ENCODE peak calls at places on chromosomes 5 and 9, in seven cellular contexts. One of them, this sample, is unnamed.

GRCh38 chr5:89537800-89538199 is 654.8 kb upstream of the MEF2C start:
- DNase-seq in mesendoderm: no peak
- DNase-seq in aorta: no peak
- DNase-seq in naive thymus-derived CD4-positive, alpha-beta T cell: no peak
- DNase-seq in sigmoid colon: no peak
- DNase-seq in lower lobe of right lung: no peak
- DNase-seq in tibial nerve: no peak
- DNase-seq in this sample: no peak

GRCh38 chr9:137163101-137163661 is 6.7 kb downstream of the LRRC26 start:
- DNase-seq in mesendoderm: peak; percentile 50
- DNase-seq in aorta: no peak
- DNase-seq in naive thymus-derived CD4-positive, alpha-beta T cell: no peak
- DNase-seq in sigmoid colon: no peak
- DNase-seq in lower lobe of right lung: no peak
- DNase-seq in tibial nerve: no peak
- DNase-seq in this sample: no peak

GRCh38 chr9:127182901-127183746 is 60.7 kb upstream of the ANGPTL2 start:
- DNase-seq in mesendoderm: peak; percentile 17
- DNase-seq in aorta: peak; percentile 75
- DNase-seq in naive thymus-derived CD4-positive, alpha-beta T cell: no peak
- DNase-seq in sigmoid colon: peak; percentile 57
- DNase-seq in lower lobe of right lung: no peak
- DNase-seq in tibial nerve: no peak
- DNase-seq in this sample: no peak

GRCh38 chr9:114177423-114178064 is 22.2 kb downstream of the COL27A1 start:
- DNase-seq in mesendoderm: no peak
- DNase-seq in aorta: peak; percentile 11
- DNase-seq in naive thymus-derived CD4-positive, alpha-beta T cell: no peak
- DNase-seq in sigmoid colon: no peak
- DNase-seq in lower lobe of right lung: no peak
- DNase-seq in tibial nerve: no peak
- DNase-seq in this sample: no peak

GRCh38 chr5:94469889-94470288 is 148.5 kb downstream of the KIAA0825 start:
- DNase-seq in mesendoderm: no peak
- DNase-seq in aorta: no peak
- DNase-seq in naive thymus-derived CD4-positive, alpha-beta T cell: no peak
- DNase-seq in sigmoid colon: no peak
- DNase-seq in lower lobe of right lung: no peak
- DNase-seq in tibial nerve: no peak
- DNase-seq in this sample: no peak

GRCh38 chr9:79195904-79196303 is 375.9 kb upstream of the TLE4 start:
- DNase-seq in mesendoderm: no peak
- DNase-seq in aorta: no peak
- DNase-seq in naive thymus-derived CD4-positive, alpha-beta T cell: no peak
- DNase-seq in sigmoid colon: no peak
- DNase-seq in lower lobe of right lung: no peak
- DNase-seq in tibial nerve: no peak
- DNase-seq in this sample: no peak

GRCh38 chr9:1294641-1295040 is 244.5 kb downstream of the DMRT2 start:
- DNase-seq in mesendoderm: no peak
- DNase-seq in aorta: no peak
- DNase-seq in naive thymus-derived CD4-positive, alpha-beta T cell: no peak
- DNase-seq in sigmoid colon: no peak
- DNase-seq in lower lobe of right lung: no peak
- DNase-seq in tibial nerve: no peak
- DNase-seq in this sample: no peak

GRCh38 chr5:129509363-129509762 is 49.3 kb downstream of the ADAMTS19 start:
- DNase-seq in mesendoderm: no peak
- DNase-seq in aorta: no peak
- DNase-seq in naive thymus-derived CD4-positive, alpha-beta T cell: no peak
- DNase-seq in sigmoid colon: no peak
- DNase-seq in lower lobe of right lung: no peak
- DNase-seq in tibial nerve: no peak
- DNase-seq in this sample: no peak

GRCh38 chr5:55671975-55672374 is 40.1 kb downstream of the SLC38A9 start:
- DNase-seq in mesendoderm: no peak
- DNase-seq in aorta: no peak
- DNase-seq in naive thymus-derived CD4-positive, alpha-beta T cell: no peak
- DNase-seq in sigmoid colon: no peak
- DNase-seq in lower lobe of right lung: no peak
- DNase-seq in tibial nerve: no peak
- DNase-seq in this sample: no peak

GRCh38 chr5:55672477-55672911 is 39.6 kb downstream of the SLC38A9 start:
- DNase-seq in mesendoderm: no peak
- DNase-seq in aorta: no peak
- DNase-seq in naive thymus-derived CD4-positive, alpha-beta T cell: no peak
- DNase-seq in sigmoid colon: no peak
- DNase-seq in lower lobe of right lung: no peak
- DNase-seq in tibial nerve: no peak
- DNase-seq in this sample: no peak

GRCh38 chr5:55679556-55679955 is 32.6 kb downstream of the SLC38A9 start:
- DNase-seq in mesendoderm: no peak
- DNase-seq in aorta: no peak
- DNase-seq in naive thymus-derived CD4-positive, alpha-beta T cell: no peak
- DNase-seq in sigmoid colon: no peak
- DNase-seq in lower lobe of right lung: no peak
- DNase-seq in tibial nerve: no peak
- DNase-seq in this sample: no peak

GRCh38 chr5:55674340-55674739 is 37.8 kb downstream of the SLC38A9 start:
- DNase-seq in mesendoderm: no peak
- DNase-seq in aorta: no peak
- DNase-seq in naive thymus-derived CD4-positive, alpha-beta T cell: no peak
- DNase-seq in sigmoid colon: no peak
- DNase-seq in lower lobe of right lung: no peak
- DNase-seq in tibial nerve: no peak
- DNase-seq in this sample: no peak

GRCh38 chr5:55675119-55675518 is 37.0 kb downstream of the SLC38A9 start:
- DNase-seq in mesendoderm: no peak
- DNase-seq in aorta: no peak
- DNase-seq in naive thymus-derived CD4-positive, alpha-beta T cell: no peak
- DNase-seq in sigmoid colon: no peak
- DNase-seq in lower lobe of right lung: no peak
- DNase-seq in tibial nerve: no peak
- DNase-seq in this sample: no peak
- H3K27ac ChIP-seq in mesendoderm: no peak overlapping the region
- H3K27ac ChIP-seq in aorta: no peak overlapping the region
- H3K27ac ChIP-seq in naive thymus-derived CD4-positive, alpha-beta T cell: no peak overlapping the region
- H3K27ac ChIP-seq in sigmoid colon: peak overlapping the region; percentile 61
- H3K27ac ChIP-seq in lower lobe of right lung: peak overlapping the region; percentile 4
- H3K27ac ChIP-seq in tibial nerve: no peak overlapping the region
- H3K27ac ChIP-seq in this sample: peak overlapping the region; percentile 7

GRCh38 chr5:40447438-40447837 is 232.3 kb upstream of the PTGER4 start:
- DNase-seq in mesendoderm: no peak
- DNase-seq in aorta: no peak
- DNase-seq in naive thymus-derived CD4-positive, alpha-beta T cell: no peak
- DNase-seq in sigmoid colon: no peak
- DNase-seq in lower lobe of right lung: no peak
- DNase-seq in tibial nerve: no peak
- DNase-seq in this sample: no peak
- H3K27ac ChIP-seq in mesendoderm: no peak overlapping the region
- H3K27ac ChIP-seq in aorta: no peak overlapping the region
- H3K27ac ChIP-seq in naive thymus-derived CD4-positive, alpha-beta T cell: no peak overlapping the region
- H3K27ac ChIP-seq in sigmoid colon: no peak overlapping the region
- H3K27ac ChIP-seq in lower lobe of right lung: no peak overlapping the region
- H3K27ac ChIP-seq in tibial nerve: no peak overlapping the region
- H3K27ac ChIP-seq in this sample: no peak overlapping the region

GRCh38 chr5:155193018-155193417 is 179.5 kb downstream of the KIF4B start:
- DNase-seq in mesendoderm: peak; percentile 51
- DNase-seq in aorta: no peak
- DNase-seq in naive thymus-derived CD4-positive, alpha-beta T cell: no peak
- DNase-seq in sigmoid colon: no peak
- DNase-seq in lower lobe of right lung: no peak
- DNase-seq in tibial nerve: no peak
- DNase-seq in this sample: no peak
- H3K27ac ChIP-seq in mesendoderm: no peak overlapping the region
- H3K27ac ChIP-seq in aorta: no peak overlapping the region
- H3K27ac ChIP-seq in naive thymus-derived CD4-positive, alpha-beta T cell: no peak overlapping the region
- H3K27ac ChIP-seq in sigmoid colon: no peak overlapping the region
- H3K27ac ChIP-seq in lower lobe of right lung: no peak overlapping the region
- H3K27ac ChIP-seq in tibial nerve: no peak overlapping the region
- H3K27ac ChIP-seq in this sample: no peak overlapping the region

GRCh38 chr5:135308752-135309151 is 90.3 kb downstream of the MACROH2A1 start:
- DNase-seq in mesendoderm: no peak
- DNase-seq in aorta: no peak
- DNase-seq in naive thymus-derived CD4-positive, alpha-beta T cell: no peak
- DNase-seq in sigmoid colon: no peak
- DNase-seq in lower lobe of right lung: no peak
- DNase-seq in tibial nerve: no peak
- DNase-seq in this sample: no peak
- H3K27ac ChIP-seq in mesendoderm: no peak overlapping the region
- H3K27ac ChIP-seq in aorta: no peak overlapping the region
- H3K27ac ChIP-seq in naive thymus-derived CD4-positive, alpha-beta T cell: no peak overlapping the region
- H3K27ac ChIP-seq in sigmoid colon: no peak overlapping the region
- H3K27ac ChIP-seq in lower lobe of right lung: no peak overlapping the region
- H3K27ac ChIP-seq in tibial nerve: no peak overlapping the region
- H3K27ac ChIP-seq in this sample: no peak overlapping the region

GRCh38 chr9:16729656-16730055 is 140.8 kb downstream of the BNC2 start:
- DNase-seq in mesendoderm: no peak
- DNase-seq in aorta: no peak
- DNase-seq in naive thymus-derived CD4-positive, alpha-beta T cell: no peak
- DNase-seq in sigmoid colon: no peak
- DNase-seq in lower lobe of right lung: no peak
- DNase-seq in tibial nerve: no peak
- DNase-seq in this sample: no peak

GRCh38 chr9:16726718-16727451 is 143.6 kb downstream of the BNC2 start:
- DNase-seq in mesendoderm: peak; percentile 92
- DNase-seq in aorta: peak; percentile 93
- DNase-seq in naive thymus-derived CD4-positive, alpha-beta T cell: no peak
- DNase-seq in sigmoid colon: peak; percentile 95
- DNase-seq in lower lobe of right lung: peak; percentile 79
- DNase-seq in tibial nerve: peak; percentile 72
- DNase-seq in this sample: peak; percentile 15

GRCh38 chr9:16727452-16728127 is 142.9 kb downstream of the BNC2 start:
- DNase-seq in mesendoderm: peak; percentile 19
- DNase-seq in aorta: no peak
- DNase-seq in naive thymus-derived CD4-positive, alpha-beta T cell: no peak
- DNase-seq in sigmoid colon: no peak
- DNase-seq in lower lobe of right lung: no peak
- DNase-seq in tibial nerve: no peak
- DNase-seq in this sample: no peak

GRCh38 chr9:16730162-16730561 is 140.3 kb downstream of the BNC2 start:
- DNase-seq in mesendoderm: peak; percentile 52
- DNase-seq in aorta: no peak
- DNase-seq in naive thymus-derived CD4-positive, alpha-beta T cell: no peak
- DNase-seq in sigmoid colon: no peak
- DNase-seq in lower lobe of right lung: no peak
- DNase-seq in tibial nerve: no peak
- DNase-seq in this sample: no peak

DNA sequence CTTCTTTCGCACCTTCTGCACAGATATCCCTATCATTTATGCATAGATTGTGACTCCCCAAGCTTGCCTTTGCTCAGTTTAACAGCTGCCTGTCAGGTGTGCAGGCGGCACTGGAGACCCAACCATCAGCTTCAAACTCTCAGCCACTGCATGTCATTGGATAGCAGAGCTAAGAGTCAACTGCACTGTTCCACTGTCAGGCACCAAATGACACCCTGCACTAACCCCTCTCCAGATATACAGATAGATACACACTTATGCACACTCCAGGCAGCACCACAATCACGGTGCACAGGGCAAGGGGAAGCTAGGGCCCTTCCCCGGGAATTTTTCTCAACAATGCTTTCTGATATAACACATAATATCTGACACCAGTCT is 142.4 kb downstream of the BNC2 start:
- DNase-seq in mesendoderm: no peak
- DNase-seq in aorta: no peak
- DNase-seq in naive thymus-derived CD4-positive, alpha-beta T cell: no peak
- DNase-seq in sigmoid colon: no peak
- DNase-seq in lower lobe of right lung: no peak
- DNase-seq in tibial nerve: no peak
- DNase-seq in this sample: no peak
- H3K27ac ChIP-seq in mesendoderm: no peak overlapping the region
- H3K27ac ChIP-seq in aorta: no peak overlapping the region
- H3K27ac ChIP-seq in naive thymus-derived CD4-positive, alpha-beta T cell: no peak overlapping the region
- H3K27ac ChIP-seq in sigmoid colon: peak overlapping the region; percentile 89
- H3K27ac ChIP-seq in lower lobe of right lung: no peak overlapping the region
- H3K27ac ChIP-seq in tibial nerve: no peak overlapping the region
- H3K27ac ChIP-seq in this sample: no peak overlapping the region

GRCh38 chr5:131268758-131269370 is 5.0 kb downstream of the CDC42SE2 start:
- DNase-seq in mesendoderm: no peak
- DNase-seq in aorta: no peak
- DNase-seq in naive thymus-derived CD4-positive, alpha-beta T cell: no peak
- DNase-seq in sigmoid colon: no peak
- DNase-seq in lower lobe of right lung: no peak
- DNase-seq in tibial nerve: no peak
- DNase-seq in this sample: no peak

GRCh38 chr5:131275996-131276535 is 12.2 kb downstream of the CDC42SE2 start:
- DNase-seq in mesendoderm: no peak
- DNase-seq in aorta: no peak
- DNase-seq in naive thymus-derived CD4-positive, alpha-beta T cell: no peak
- DNase-seq in sigmoid colon: no peak
- DNase-seq in lower lobe of right lung: no peak
- DNase-seq in tibial nerve: no peak
- DNase-seq in this sample: no peak

GRCh38 chr5:131274341-131275063 is 10.6 kb downstream of the CDC42SE2 start:
- DNase-seq in mesendoderm: no peak
- DNase-seq in aorta: no peak
- DNase-seq in naive thymus-derived CD4-positive, alpha-beta T cell: no peak
- DNase-seq in sigmoid colon: no peak
- DNase-seq in lower lobe of right lung: no peak
- DNase-seq in tibial nerve: no peak
- DNase-seq in this sample: no peak

GRCh38 chr5:131272365-131273123 is 8.7 kb downstream of the CDC42SE2 start:
- DNase-seq in mesendoderm: no peak
- DNase-seq in aorta: no peak
- DNase-seq in naive thymus-derived CD4-positive, alpha-beta T cell: no peak
- DNase-seq in sigmoid colon: no peak
- DNase-seq in lower lobe of right lung: no peak
- DNase-seq in tibial nerve: no peak
- DNase-seq in this sample: no peak

GRCh38 chr5:131270809-131271208 is 7.0 kb downstream of the CDC42SE2 start:
- DNase-seq in mesendoderm: peak; percentile 36
- DNase-seq in aorta: no peak
- DNase-seq in naive thymus-derived CD4-positive, alpha-beta T cell: no peak
- DNase-seq in sigmoid colon: no peak
- DNase-seq in lower lobe of right lung: no peak
- DNase-seq in tibial nerve: no peak
- DNase-seq in this sample: no peak
- H3K27ac ChIP-seq in mesendoderm: no peak overlapping the region
- H3K27ac ChIP-seq in aorta: no peak overlapping the region
- H3K27ac ChIP-seq in naive thymus-derived CD4-positive, alpha-beta T cell: peak overlapping the region; percentile 74
- H3K27ac ChIP-seq in sigmoid colon: no peak overlapping the region
- H3K27ac ChIP-seq in lower lobe of right lung: no peak overlapping the region
- H3K27ac ChIP-seq in tibial nerve: no peak overlapping the region
- H3K27ac ChIP-seq in this sample: no peak overlapping the region

DNA sequence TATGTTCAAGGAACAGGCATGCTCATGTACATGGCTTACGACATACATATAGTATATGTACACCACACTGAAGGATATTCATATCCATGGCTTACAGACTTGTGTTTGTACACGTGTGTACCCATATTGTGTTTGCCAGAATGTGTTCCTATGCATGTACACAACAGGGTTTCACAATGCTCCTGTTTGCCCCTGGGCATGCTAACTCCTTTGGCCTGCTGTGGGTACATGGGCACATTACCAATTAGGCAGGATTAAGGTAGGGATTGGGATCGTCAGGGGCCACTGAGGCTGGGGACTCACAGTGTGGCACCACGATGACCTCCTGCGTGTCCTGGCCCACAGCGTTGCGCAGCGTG is 26.2 kb downstream of the PDGFRB start:
- DNase-seq in mesendoderm: no peak
- DNase-seq in aorta: no peak
- DNase-seq in naive thymus-derived CD4-positive, alpha-beta T cell: no peak
- DNase-seq in sigmoid colon: no peak
- DNase-seq in lower lobe of right lung: no peak
- DNase-seq in tibial nerve: no peak
- DNase-seq in this sample: no peak
- H3K27ac ChIP-seq in mesendoderm: no peak overlapping the region
- H3K27ac ChIP-seq in aorta: no peak overlapping the region
- H3K27ac ChIP-seq in naive thymus-derived CD4-positive, alpha-beta T cell: no peak overlapping the region
- H3K27ac ChIP-seq in sigmoid colon: peak overlapping the region; percentile 45
- H3K27ac ChIP-seq in lower lobe of right lung: no peak overlapping the region
- H3K27ac ChIP-seq in tibial nerve: no peak overlapping the region
- H3K27ac ChIP-seq in this sample: no peak overlapping the region